ENCODE peak calls at places on chromosomes 2 and 18, in seven cellular contexts. Q is neural progenitor cell, P is transverse colon, Y is Panc1, C is lower lobe of right lung, A is tibial artery, T is breast epithelium. F is an unnamed sample.

GRCh38 chr2:222707689-222708273 is 36.3 kb downstream of the MOGAT1 start:
- DNase-seq in Q (no peak), A (no peak), P (no peak), Y (no peak), T (no peak), C (no peak), F (peak)

GRCh38 chr18:38307919-38308318 is 742.3 kb upstream of the CELF4 start:
- DNase-seq in Q (no peak), A (no peak), P (no peak), Y (no peak), C (no peak), T (no peak), F (no peak)

GRCh38 chr2:147311058-147311429 is 533.8 kb upstream of the ACVR2A start:
- DNase-seq in T (no peak), P (peak), A (no peak), Q (peak), Y (no peak), C (no peak), F (no peak)

GRCh38 chr2:23662941-23663729 is 263.8 kb downstream of the ATAD2B start:
- DNase-seq in Y (no peak), A (no peak), T (no peak), C (no peak), Q (no peak), P (peak), F (no peak)

GRCh38 chr2:72920317-72921087 is 3.2 kb downstream of the EMX1 start:
- DNase-seq in A (no peak), Y (no peak), C (no peak), T (no peak), P (no peak), Q (peak), F (peak)

GRCh38 chr18:21230436-21230835 is 11.6 kb upstream of the GREB1L start:
- DNase-seq in Y (no peak), P (no peak), T (no peak), A (no peak), Q (no peak), C (no peak), F (no peak)

GRCh38 chr18:23662309-23663263 is at the start of gene ANKRD29:
- DNase-seq in C (peak), P (peak), T (no peak), A (no peak), Y (no peak), Q (peak), F (peak)

GRCh38 chr2:46024146-46024779 is 272.9 kb upstream of the EPAS1 start:
- DNase-seq in A (no peak), P (no peak), Q (no peak), C (no peak), Y (no peak), T (no peak), F (no peak)

GRCh38 chr2:28648671-28649395 is 102.8 kb upstream of the PPP1CB start:
- DNase-seq in P (no peak), C (no peak), Y (no peak), A (no peak), T (no peak), Q (no peak), F (no peak)

GRCh38 chr2:28326873-28327495 is 65.7 kb upstream of the FOSL2 start:
- DNase-seq in C (no peak), Y (no peak), A (no peak), T (no peak), Q (no peak), P (no peak), F (no peak)

GRCh38 chr2:159093496-159093895 is 125.1 kb downstream of the TANC1 start:
- DNase-seq in Y (no peak), T (no peak), Q (no peak), A (no peak), C (no peak), P (peak), F (no peak)

GRCh38 chr2:9790702-9791225 is 52.5 kb upstream of the TAF1B start:
- DNase-seq in Q (no peak), T (no peak), Y (no peak), A (no peak), P (no peak), C (no peak), F (no peak)

GRCh38 chr2:9124231-9124651 is 82.4 kb upstream of the ASAP2 start:
- DNase-seq in C (no peak), Y (no peak), P (no peak), A (no peak), Q (no peak), T (no peak), F (no peak)

GRCh38 chr2:133080822-133081221 is 410.8 kb upstream of the LYPD1 start:
- DNase-seq in T (no peak), C (no peak), P (no peak), Q (no peak), A (no peak), Y (no peak), F (no peak)

GRCh38 chr18:62781893-62782292 is 66.6 kb downstream of the PHLPP1 start:
- DNase-seq in T (peak), Y (no peak), C (no peak), A (peak), P (no peak), Q (no peak), F (no peak)

GRCh38 chr18:56068030-56068671 is 480.2 kb upstream of the TCF4 start:
- DNase-seq in Y (no peak), T (no peak), A (no peak), C (no peak), Q (no peak), P (no peak), F (no peak)

DNA sequence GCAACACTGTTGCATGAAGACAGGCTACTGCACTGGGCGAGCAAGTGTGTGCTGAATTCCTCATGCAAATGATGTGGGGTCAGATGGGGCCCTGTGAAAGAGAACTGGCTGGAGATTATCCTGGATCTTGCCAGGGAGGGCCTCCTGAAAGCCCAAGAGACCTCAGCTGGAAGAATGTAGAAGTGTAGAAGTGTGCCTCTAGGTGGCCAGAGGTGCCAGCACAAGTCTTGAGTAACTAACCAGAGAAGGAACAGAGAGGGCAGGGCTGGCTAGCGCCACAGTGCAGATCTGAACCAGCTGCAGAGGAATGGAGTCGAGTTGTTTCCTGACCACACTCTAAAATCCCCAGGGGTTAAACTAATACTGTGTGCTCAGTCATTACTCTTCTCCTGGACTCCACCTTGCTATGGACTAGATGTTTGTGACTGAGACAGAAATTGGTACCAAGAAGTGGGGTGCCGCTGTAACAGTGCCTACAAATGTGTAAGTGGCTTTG is 399.3 kb downstream of the LRATD1 start:
- DNase-seq in P (no peak), Y (no peak), T (no peak), Q (peak), C (no peak), A (no peak), F (peak)
- TF ChIP-seq CTCF in P (no peak), Y (no peak), T (no peak), Q (peak), C (no peak), A (no peak), F (no peak)

GRCh38 chr2:177217247-177217843 is 4.8 kb downstream of the HNRNPA3 start:
- DNase-seq in T (no peak), Q (no peak), P (no peak), A (no peak), Y (no peak), C (no peak), F (no peak)

GRCh38 chr2:177212106-177212894 is at the start of gene HNRNPA3:
- DNase-seq in P (peak), C (peak), T (peak), A (peak), Q (peak), Y (peak), F (peak)

GRCh38 chr2:177211148-177211547 is 1.4 kb upstream of the HNRNPA3 start:
- DNase-seq in T (no peak), A (no peak), Q (no peak), P (no peak), C (no peak), Y (no peak), F (no peak)

GRCh38 chr2:177211602-177212105 is 940 bp upstream of the HNRNPA3 start:
- DNase-seq in P (no peak), Y (no peak), C (no peak), Q (no peak), A (no peak), T (no peak), F (no peak)

GRCh38 chr2:177212895-177213856 is 582 bp downstream of the HNRNPA3 start:
- DNase-seq in Q (peak), P (peak), C (peak), A (peak), T (peak), Y (no peak), F (peak)
- TF ChIP-seq CTCF in Q (no peak), P (no peak), C (no peak), A (peak), T (no peak), Y (no peak), F (no peak)

GRCh38 chr18:9810994-9811393 is 74.8 kb upstream of the TXNDC2 start:
- DNase-seq in C (no peak), Q (peak), A (no peak), P (no peak), T (no peak), Y (no peak), F (no peak)
- TF ChIP-seq CTCF in C (no peak), Q (peak), A (peak), P (no peak), T (no peak), Y (no peak), F (no peak)

GRCh38 chr2:143165291-143165690 is 36.1 kb downstream of the ARHGAP15 start:
- DNase-seq in A (no peak), P (no peak), C (no peak), T (no peak), Y (no peak), Q (no peak), F (no peak)

GRCh38 chr2:143163499-143163898 is 34.3 kb downstream of the ARHGAP15 start:
- DNase-seq in Y (no peak), P (no peak), Q (no peak), C (no peak), T (no peak), A (no peak), F (no peak)

GRCh38 chr2:143160732-143161707 is 31.8 kb downstream of the ARHGAP15 start:
- DNase-seq in A (no peak), P (no peak), Q (peak), Y (no peak), T (no peak), C (no peak), F (no peak)

GRCh38 chr2:143162997-143163396 is 33.8 kb downstream of the ARHGAP15 start:
- DNase-seq in C (no peak), Y (no peak), Q (no peak), P (no peak), A (no peak), T (no peak), F (no peak)

DNA sequence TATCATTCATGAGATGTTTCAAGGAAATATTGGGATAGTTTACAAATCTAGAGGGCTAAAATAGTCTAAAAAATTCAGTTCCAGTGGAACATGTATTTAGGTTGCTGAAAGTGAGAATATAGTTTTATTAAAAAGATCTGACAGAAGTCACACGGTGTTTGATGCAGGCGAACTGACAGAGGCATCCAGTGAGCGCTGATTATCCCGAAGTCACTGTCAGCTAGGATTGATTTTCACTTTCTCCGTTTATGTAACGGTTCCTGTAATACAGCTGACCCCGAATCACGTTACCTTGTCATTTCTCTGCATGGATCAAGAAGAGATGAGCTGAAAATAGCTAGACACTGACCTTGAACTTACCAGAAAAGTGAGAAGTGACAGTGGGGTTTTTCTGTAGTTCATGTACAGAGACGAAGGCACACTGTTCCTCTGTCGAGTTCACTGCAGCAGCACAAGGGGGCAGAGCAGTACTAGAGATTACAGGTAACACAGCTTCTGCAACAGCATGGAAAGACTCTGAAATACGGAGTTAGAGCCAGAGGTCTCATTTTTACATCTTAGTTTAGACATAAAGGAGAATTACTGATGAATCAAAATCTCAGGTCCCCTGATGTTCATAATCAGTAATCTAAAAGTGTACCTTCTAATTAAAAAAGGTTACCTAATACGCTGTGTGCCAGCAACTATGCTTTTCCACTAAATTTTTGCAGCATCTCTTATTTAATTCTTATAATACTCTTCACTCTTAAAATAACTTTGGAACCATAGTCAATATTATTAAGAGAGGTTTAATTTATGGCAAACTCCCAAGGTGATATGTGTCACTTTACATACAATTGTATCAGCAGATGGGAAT is 33.0 kb downstream of the ARHGAP15 start:
- DNase-seq in T (peak), A (peak), Q (peak), C (no peak), P (peak), Y (peak), F (peak)
- TF ChIP-seq CTCF in T (no peak), A (peak), Q (peak), C (peak), P (peak), Y (peak), F (peak)

DNA sequence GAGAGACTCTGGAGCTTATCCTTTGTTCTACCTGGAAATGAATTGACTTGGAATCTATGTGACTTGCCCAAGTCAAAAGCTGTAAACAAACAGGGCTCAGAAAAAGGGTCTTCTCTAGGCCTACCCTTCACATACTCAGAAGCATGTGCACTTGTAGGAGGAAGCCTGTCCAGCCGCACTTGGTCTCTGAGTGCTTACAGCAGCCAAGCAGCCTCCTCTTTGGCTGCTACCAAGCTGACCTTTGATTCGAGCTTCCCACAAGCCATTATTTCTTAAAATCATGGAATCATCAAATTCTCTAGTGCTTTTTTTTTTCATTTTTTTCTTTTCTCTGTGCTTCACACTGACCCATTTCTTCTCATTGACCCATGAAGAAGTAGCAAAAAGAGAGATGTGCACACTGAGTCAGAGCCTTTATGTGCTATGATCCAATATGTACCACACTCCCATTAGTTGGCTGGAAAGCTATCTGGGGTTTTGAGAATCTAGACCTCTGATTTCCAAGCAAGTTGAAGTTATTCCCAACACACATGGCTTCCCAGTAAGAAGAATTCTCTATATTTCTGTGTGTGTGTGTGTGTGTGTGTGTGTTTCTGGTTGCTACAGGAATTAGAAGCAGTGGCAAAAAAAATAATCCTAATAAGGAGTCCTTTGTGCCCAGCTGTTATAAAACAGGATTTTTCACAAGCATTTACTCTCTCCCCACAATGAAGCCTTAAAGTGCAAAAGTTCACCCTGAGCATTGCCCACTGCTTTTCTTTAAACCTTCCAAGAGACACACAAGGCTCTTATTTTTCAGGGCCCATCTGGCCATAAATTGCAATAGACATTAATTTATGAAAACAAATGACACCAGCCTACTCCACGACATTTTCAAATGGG is 550.3 kb upstream of the TNP1 start:
- DNase-seq in Q (no peak), P (no peak), T (no peak), Y (no peak), C (no peak), A (no peak), F (no peak)
- TF ChIP-seq CTCF in Q (no peak), P (no peak), T (no peak), Y (no peak), C (no peak), A (no peak), F (no peak)

DNA sequence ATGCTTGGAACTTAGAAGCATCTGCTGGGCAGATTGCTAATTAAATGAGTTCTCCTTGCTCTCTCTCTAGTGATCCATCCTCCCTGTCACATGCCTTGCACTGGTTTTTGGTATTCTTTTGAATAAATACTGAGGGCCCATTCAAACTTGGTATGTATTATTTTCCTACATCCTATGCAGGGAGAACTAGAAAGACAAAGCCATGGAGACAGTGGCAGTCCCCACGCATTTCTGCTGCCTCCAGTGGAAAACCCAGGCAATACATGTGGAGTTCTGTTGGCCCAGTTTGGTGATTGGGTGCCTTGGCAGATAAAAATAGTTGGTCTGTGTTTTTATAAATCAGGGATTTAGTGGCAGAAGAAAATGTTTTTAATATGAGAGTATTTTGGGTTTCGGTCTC is 68.7 kb downstream of the DIS3L2 start:
- DNase-seq in P (no peak), Y (no peak), T (no peak), Q (no peak), C (no peak), A (no peak), F (no peak)
- TF ChIP-seq CTCF in P (no peak), Y (peak), T (no peak), Q (peak), C (peak), A (no peak), F (no peak)

DNA sequence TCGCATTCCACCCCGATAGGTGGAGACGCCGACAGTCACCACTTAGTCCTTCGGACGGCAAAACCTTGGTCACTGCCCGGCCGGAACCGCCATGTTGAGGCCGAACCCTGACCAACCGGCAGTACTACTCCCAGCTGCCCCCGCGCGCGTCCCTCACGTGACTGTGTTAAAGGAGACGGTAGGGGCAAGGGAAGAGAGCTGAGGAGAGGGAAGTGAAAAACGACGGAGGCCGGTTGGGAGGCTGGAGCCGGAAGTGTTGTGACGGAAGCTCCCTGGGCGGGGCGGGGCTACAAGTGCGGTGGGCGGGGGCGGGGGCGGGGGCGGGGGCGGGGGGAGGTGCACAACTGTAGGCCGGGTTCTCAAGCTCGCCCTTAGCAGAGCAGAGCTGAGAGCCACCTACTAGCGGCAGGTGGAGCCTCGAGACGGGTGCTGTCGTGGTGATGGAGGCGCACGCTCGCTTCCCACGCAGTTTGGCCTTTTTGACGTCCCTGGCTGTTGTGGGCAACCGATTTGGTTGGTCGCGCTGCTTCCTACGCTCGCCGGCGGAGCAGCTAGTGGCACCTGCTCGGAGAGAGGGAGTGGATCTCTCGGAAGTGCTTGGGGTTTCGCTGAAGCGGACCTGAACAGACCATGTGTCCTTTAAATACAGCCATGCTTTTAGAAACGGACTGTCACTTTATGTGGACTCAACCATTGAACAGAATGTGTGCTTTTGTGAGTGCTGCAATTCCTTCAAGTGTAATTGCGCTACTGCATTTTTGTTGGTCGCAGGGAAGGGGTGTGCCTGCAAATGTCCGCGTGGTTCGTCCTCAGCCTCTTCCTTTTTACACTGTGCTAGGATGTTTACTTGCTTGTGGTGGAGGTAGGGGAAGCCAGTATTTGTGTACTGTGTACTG is at the start of gene TRAPPC8:
- DNase-seq in Q (peak), Y (peak), C (peak), P (peak), A (peak), T (peak), F (peak)
- TF ChIP-seq CTCF in Q (no peak), Y (no peak), C (no peak), P (no peak), A (no peak), T (no peak), F (peak)

GRCh38 chr18:5787936-5788335 is 107.4 kb downstream of the TMEM200C start:
- DNase-seq in C (no peak), Y (no peak), A (no peak), Q (no peak), P (no peak), T (no peak), F (no peak)
- TF ChIP-seq CTCF in C (no peak), Y (no peak), A (no peak), Q (no peak), P (no peak), T (no peak), F (no peak)